ENCODE peak calls at places on chromosomes 13 and 19, in four cellular contexts. Z, H, U and A are unnamed samples.

GRCh38 chr13:114140909-114141255 is 8.5 kb upstream of the RASA3 start:
- DNase-seq in H (no peak), Z (no peak), U (no peak), A (peak)

GRCh38 chr19:17553256-17553655 is 2.2 kb upstream of the COLGALT1 start:
- DNase-seq in U (peak), Z (no peak), H (no peak), A (no peak)

GRCh38 chr13:98507060-98507797 is 69.7 kb downstream of the STK24 start:
- DNase-seq in H (no peak), Z (peak), U (peak), A (peak)

GRCh38 chr13:58960909-58961308 is 1202.8 kb downstream of the DIAPH3 start:
- DNase-seq in Z (peak), U (no peak), H (no peak), A (no peak)

GRCh38 chr13:56850852-56851251 is 289.9 kb upstream of the PRR20A start:
- DNase-seq in H (no peak), U (no peak), Z (no peak), A (no peak)

GRCh38 chr19:44772969-44773368 is 4.7 kb upstream of the CBLC start:
- DNase-seq in H (no peak), U (no peak), Z (no peak), A (no peak)

GRCh38 chr19:32318884-32319520 is 26.4 kb upstream of the ZNF507 start:
- DNase-seq in Z (no peak), H (no peak), U (peak), A (peak)

GRCh38 chr13:48492123-48493075 is 40.5 kb downstream of the RCBTB2 start:
- DNase-seq in H (peak), U (peak), Z (no peak), A (no peak)

GRCh38 chr13:67620665-67621064 is 390.5 kb upstream of the PCDH9 start:
- DNase-seq in H (no peak), Z (no peak), U (no peak), A (no peak)

GRCh38 chr19:53597023-53597422 is 34.8 kb upstream of the DPRX start:
- DNase-seq in Z (peak), U (no peak), H (no peak), A (no peak)

GRCh38 chr13:25608181-25608580 is 236.4 kb downstream of the ATP8A2 start:
- DNase-seq in Z (no peak), U (no peak), H (no peak), A (no peak)

GRCh38 chr19:9917322-9917721 is 19.0 kb downstream of the OLFM2 start:
- DNase-seq in U (peak), H (no peak), Z (peak), A (peak)

GRCh38 chr19:16070366-16070990 is 5.8 kb upstream of the TPM4 start:
- DNase-seq in H (no peak), Z (peak), U (peak), A (no peak)

GRCh38 chr19:1270854-1271527 is 1.9 kb downstream of the CIRBP start:
- DNase-seq in H (no peak), U (no peak), Z (no peak), A (no peak)

GRCh38 chr19:2546128-2547032 is 70.5 kb downstream of the GADD45B start:
- DNase-seq in Z (peak), H (no peak), U (no peak), A (peak)

GRCh38 chr13:60627071-60627686 is 230.2 kb downstream of the TDRD3 start:
- DNase-seq in U (peak), Z (peak), H (no peak), A (peak)

GRCh38 chr19:1315470-1316166 is 29.9 kb downstream of the EFNA2 start:
- DNase-seq in H (no peak), U (peak), Z (no peak), A (peak)

GRCh38 chr19:38375748-38376147 is 1.4 kb downstream of the PSMD8 start:
- DNase-seq in Z (no peak), H (no peak), U (no peak), A (no peak)

GRCh38 chr13:40447857-40448256 is 218.6 kb downstream of the FOXO1 start:
- DNase-seq in U (no peak), H (no peak), Z (no peak), A (no peak)

GRCh38 chr19:1998712-1999708 is 16.5 kb downstream of the BTBD2 start:
- DNase-seq in U (no peak), H (no peak), Z (no peak), A (no peak)

GRCh38 chr13:88648598-88649373 is 977.6 kb downstream of the SLITRK5 start:
- DNase-seq in Z (no peak), U (no peak), H (no peak), A (no peak)

GRCh38 chr19:44747739-44748425 is 626 bp upstream of the BCL3 start:
- DNase-seq in H (no peak), Z (peak), U (no peak), A (no peak)

GRCh38 chr19:12913871-12914690 is 5.0 kb downstream of the SYCE2 start:
- DNase-seq in H (no peak), U (no peak), Z (peak), A (no peak)

GRCh38 chr13:101730420-101731000 is 278.0 kb downstream of the ITGBL1 start:
- DNase-seq in U (no peak), H (no peak), Z (no peak), A (no peak)

GRCh38 chr19:17686592-17687042 is 1.5 kb downstream of the UNC13A start:
- DNase-seq in H (no peak), Z (no peak), U (peak), A (peak)

GRCh38 chr19:3981736-3982681 is 3.3 kb downstream of the EEF2 start:
- DNase-seq in Z (no peak), U (no peak), H (no peak), A (no peak)

GRCh38 chr13:20303636-20304035 is 71.5 kb upstream of the GJB6 start:
- DNase-seq in Z (no peak), U (no peak), H (no peak), A (no peak)

GRCh38 chr13:39130298-39130697 is 92.0 kb downstream of the NHLRC3 start:
- DNase-seq in U (no peak), Z (no peak), H (no peak), A (no peak)

GRCh38 chr19:58356236-58356970 is 3.1 kb upstream of the A1BG start:
- DNase-seq in H (no peak), U (no peak), Z (no peak), A (peak)

GRCh38 chr19:8695911-8696310 is 2.7 kb downstream of the ACTL9 start:
- DNase-seq in H (no peak), Z (no peak), U (no peak), A (no peak)

GRCh38 chr19:8699908-8700307 is 1.3 kb upstream of the ACTL9 start:
- DNase-seq in Z (no peak), H (no peak), U (no peak), A (no peak)

GRCh38 chr19:8698433-8699063 is at the start of gene ACTL9:
- DNase-seq in H (no peak), Z (no peak), U (no peak), A (no peak)

GRCh38 chr19:8696993-8697392 is 1.6 kb downstream of the ACTL9 start:
- DNase-seq in U (no peak), Z (no peak), H (no peak), A (no peak)

GRCh38 chr19:8697671-8698432 is 743 bp downstream of the ACTL9 start:
- DNase-seq in H (no peak), U (peak), Z (no peak), A (peak)
- TF ChIP-seq TCF7 in H (no peak), U (no peak), Z (no peak), A (no peak)

DNA sequence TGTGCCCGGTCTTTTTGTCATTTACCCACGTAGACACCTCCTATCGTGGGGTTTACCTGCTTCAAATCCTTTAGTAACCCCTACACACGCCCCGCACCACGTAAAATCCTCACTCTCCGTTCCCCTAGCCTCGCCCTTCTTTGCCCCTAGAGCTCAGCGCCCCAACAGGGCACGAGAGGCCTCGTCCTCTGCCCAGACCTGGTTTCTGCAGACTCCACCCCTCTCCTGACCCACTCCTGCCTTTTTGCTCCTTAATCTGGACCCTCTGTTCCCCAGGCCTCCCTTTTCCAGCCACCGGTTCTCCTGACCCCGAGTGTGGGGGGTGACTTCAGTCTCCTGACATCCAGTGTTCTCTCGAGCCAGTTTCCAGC is 427 bp downstream of the ZNF528 start:
- DNase-seq in Z (peak), U (peak), H (no peak), A (peak)
- TF ChIP-seq TCF7 in Z (no peak), U (no peak), H (no peak), A (no peak)

DNA sequence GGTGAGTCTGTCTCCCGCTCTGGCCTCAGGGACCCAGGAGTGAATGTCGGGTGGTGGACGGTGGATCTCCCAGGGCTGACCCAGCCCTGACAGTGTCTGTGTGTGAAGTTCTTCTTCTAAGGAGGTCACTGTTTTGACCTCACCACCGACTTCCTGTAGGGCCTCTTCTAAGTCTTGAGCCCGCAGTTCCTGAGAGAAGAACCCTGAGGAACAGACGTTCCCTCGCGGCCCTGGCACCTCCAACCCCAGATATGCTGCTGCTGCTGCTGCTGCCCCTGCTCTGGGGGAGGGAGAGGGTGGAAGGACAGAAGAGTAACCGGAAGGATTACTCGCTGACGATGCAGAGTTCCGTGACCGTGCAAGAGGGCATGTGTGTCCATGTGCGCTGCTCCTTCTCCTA is at the start of gene SIGLEC7:
- DNase-seq in Z (no peak), U (no peak), H (no peak), A (no peak)
- TF ChIP-seq TCF7 in Z (no peak), U (no peak), H (no peak), A (no peak)

GRCh38 chr13:50389726-50390125 is 374.5 kb downstream of the KCNRG start:
- DNase-seq in U (no peak), Z (no peak), H (no peak), A (no peak)
- TF ChIP-seq TCF7 in U (no peak), Z (no peak), H (no peak), A (no peak)